ENCODE peak calls at places on chromosome 15, in five cellular contexts. One of them, this sample, is unnamed.

GRCh38 chr15:92617197-92618037 is 38.2 kb downstream of the FAM174B start:
- DNase-seq in WTC11: no peak
- DNase-seq in HFF-Myc: peak; percentile 32
- DNase-seq in choroid plexus epithelial cell: peak; percentile 94
- DNase-seq in tibial artery: peak; percentile 63
- DNase-seq in this sample: peak; percentile 35

GRCh38 chr15:101617390-101617965 is 34.7 kb downstream of the TM2D3 start:
- DNase-seq in WTC11: no peak
- DNase-seq in HFF-Myc: no peak
- DNase-seq in choroid plexus epithelial cell: peak; percentile 37
- DNase-seq in tibial artery: no peak
- DNase-seq in this sample: no peak

GRCh38 chr15:49865925-49866757 is 245.3 kb downstream of the DTWD1 start:
- DNase-seq in WTC11: no peak
- DNase-seq in HFF-Myc: peak; percentile 79
- DNase-seq in choroid plexus epithelial cell: no peak
- DNase-seq in tibial artery: no peak
- DNase-seq in this sample: peak; percentile 44

GRCh38 chr15:99174567-99174966 is 69.7 kb downstream of the SYNM start:
- DNase-seq in WTC11: no peak
- DNase-seq in HFF-Myc: no peak
- DNase-seq in choroid plexus epithelial cell: no peak
- DNase-seq in tibial artery: no peak
- DNase-seq in this sample: no peak

GRCh38 chr15:44188810-44189209 is 6.3 kb downstream of the FRMD5 start:
- DNase-seq in WTC11: no peak
- DNase-seq in HFF-Myc: no peak
- DNase-seq in choroid plexus epithelial cell: no peak
- DNase-seq in tibial artery: no peak
- DNase-seq in this sample: no peak

GRCh38 chr15:95944193-95944592 is 386.3 kb upstream of the NR2F2 start:
- DNase-seq in WTC11: no peak
- DNase-seq in HFF-Myc: no peak
- DNase-seq in choroid plexus epithelial cell: no peak
- DNase-seq in tibial artery: no peak
- DNase-seq in this sample: no peak

GRCh38 chr15:42744200-42744599 is 7.3 kb upstream of the CDAN1 start:
- DNase-seq in WTC11: no peak
- DNase-seq in HFF-Myc: no peak
- DNase-seq in choroid plexus epithelial cell: no peak
- DNase-seq in tibial artery: no peak
- DNase-seq in this sample: no peak

GRCh38 chr15:101100593-101101442 is 151.0 kb downstream of the CHSY1 start:
- DNase-seq in WTC11: no peak
- DNase-seq in HFF-Myc: no peak
- DNase-seq in choroid plexus epithelial cell: no peak
- DNase-seq in tibial artery: no peak
- DNase-seq in this sample: no peak

GRCh38 chr15:58549013-58549779 is 117.4 kb downstream of the LIPC start:
- DNase-seq in WTC11: no peak
- DNase-seq in HFF-Myc: no peak
- DNase-seq in choroid plexus epithelial cell: no peak
- DNase-seq in tibial artery: no peak
- DNase-seq in this sample: peak; percentile 22

GRCh38 chr15:35567392-35567791 is 21.4 kb upstream of the DPH6 start:
- DNase-seq in WTC11: no peak
- DNase-seq in HFF-Myc: no peak
- DNase-seq in choroid plexus epithelial cell: no peak
- DNase-seq in tibial artery: no peak
- DNase-seq in this sample: no peak

GRCh38 chr15:56095406-56095805 is 102.0 kb upstream of the NEDD4 start:
- DNase-seq in WTC11: no peak
- DNase-seq in HFF-Myc: no peak
- DNase-seq in choroid plexus epithelial cell: no peak
- DNase-seq in tibial artery: no peak
- DNase-seq in this sample: no peak

GRCh38 chr15:65632780-65633384 is 11.1 kb downstream of the SLC24A1 start:
- DNase-seq in WTC11: no peak
- DNase-seq in HFF-Myc: no peak
- DNase-seq in choroid plexus epithelial cell: no peak
- DNase-seq in tibial artery: no peak
- DNase-seq in this sample: no peak

GRCh38 chr15:90645873-90646605 is 71.1 kb upstream of the BLM start:
- DNase-seq in WTC11: no peak
- DNase-seq in HFF-Myc: no peak
- DNase-seq in choroid plexus epithelial cell: no peak
- DNase-seq in tibial artery: peak; percentile 67
- DNase-seq in this sample: no peak

GRCh38 chr15:64356443-64357040 is 569 bp upstream of the CSNK1G1 start:
- DNase-seq in WTC11: no peak
- DNase-seq in HFF-Myc: peak; percentile 70
- DNase-seq in choroid plexus epithelial cell: peak; percentile 94
- DNase-seq in tibial artery: no peak
- DNase-seq in this sample: peak; percentile 86

GRCh38 chr15:39801641-39802309 is 19.1 kb upstream of the FSIP1 start:
- DNase-seq in WTC11: peak; percentile 49
- DNase-seq in HFF-Myc: no peak
- DNase-seq in choroid plexus epithelial cell: peak; percentile 42
- DNase-seq in tibial artery: no peak
- DNase-seq in this sample: no peak

GRCh38 chr15:76401285-76401684 is 64.7 kb downstream of the ISL2 start:
- DNase-seq in WTC11: no peak
- DNase-seq in HFF-Myc: peak; percentile 2
- DNase-seq in choroid plexus epithelial cell: peak; percentile 72
- DNase-seq in tibial artery: no peak
- DNase-seq in this sample: peak; percentile 38

GRCh38 chr15:35751421-35752133 is 205.6 kb upstream of the DPH6 start:
- DNase-seq in WTC11: peak; percentile 80
- DNase-seq in HFF-Myc: no peak
- DNase-seq in choroid plexus epithelial cell: peak; percentile 89
- DNase-seq in tibial artery: peak; percentile 78
- DNase-seq in this sample: peak; percentile 45

GRCh38 chr15:29550834-29551465 is 271.3 kb downstream of the TJP1 start:
- DNase-seq in WTC11: no peak
- DNase-seq in HFF-Myc: no peak
- DNase-seq in choroid plexus epithelial cell: peak; percentile 31
- DNase-seq in tibial artery: no peak
- DNase-seq in this sample: no peak

GRCh38 chr15:27541581-27541980 is 557.5 kb downstream of the OCA2 start:
- DNase-seq in WTC11: no peak
- DNase-seq in HFF-Myc: no peak
- DNase-seq in choroid plexus epithelial cell: no peak
- DNase-seq in tibial artery: no peak
- DNase-seq in this sample: no peak

GRCh38 chr15:89665449-89666146 is 10.3 kb upstream of the KIF7 start:
- DNase-seq in WTC11: peak; percentile 56
- DNase-seq in HFF-Myc: no peak
- DNase-seq in choroid plexus epithelial cell: peak; percentile 52
- DNase-seq in tibial artery: peak; percentile 80
- DNase-seq in this sample: peak; percentile 18

GRCh38 chr15:101358895-101359294 is 63.8 kb upstream of the SNRPA1 start:
- DNase-seq in WTC11: no peak
- DNase-seq in HFF-Myc: no peak
- DNase-seq in choroid plexus epithelial cell: peak; percentile 6
- DNase-seq in tibial artery: peak; percentile 38
- DNase-seq in this sample: peak; percentile 2

GRCh38 chr15:70892912-70893560 is 410 bp downstream of the LRRC49 start:
- DNase-seq in WTC11: no peak
- DNase-seq in HFF-Myc: peak; percentile 41
- DNase-seq in choroid plexus epithelial cell: peak; percentile 85
- DNase-seq in tibial artery: no peak
- DNase-seq in this sample: peak; percentile 67

GRCh38 chr15:52101542-52102340 is 10.8 kb downstream of the BCL2L10 start:
- DNase-seq in WTC11: no peak
- DNase-seq in HFF-Myc: no peak
- DNase-seq in choroid plexus epithelial cell: no peak
- DNase-seq in tibial artery: no peak
- DNase-seq in this sample: no peak

DNA sequence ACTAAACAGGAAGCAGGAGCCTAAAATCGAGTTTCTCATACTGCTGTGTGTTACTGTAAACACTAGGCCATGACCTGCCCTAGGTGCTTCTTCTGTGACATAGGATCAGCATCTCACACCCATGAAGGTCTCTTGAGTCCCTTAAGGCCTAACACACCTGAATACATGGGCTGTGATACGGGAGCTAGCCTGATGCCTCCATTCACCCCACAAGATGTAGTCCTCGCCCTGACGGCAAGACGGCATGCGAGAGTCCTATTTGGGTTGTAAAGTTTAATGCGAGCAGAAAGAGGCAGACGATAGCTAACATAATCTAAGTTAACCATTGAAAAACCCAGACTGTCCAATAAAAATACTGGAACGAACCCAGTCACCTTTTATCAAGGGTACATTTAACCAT is 241.1 kb upstream of the ICE2 start:
- DNase-seq in WTC11: no peak
- DNase-seq in HFF-Myc: no peak
- DNase-seq in choroid plexus epithelial cell: no peak
- DNase-seq in tibial artery: no peak
- DNase-seq in this sample: no peak
- TF ChIP-seq CTCF in WTC11: no peak
- TF ChIP-seq CTCF in HFF-Myc: no peak
- TF ChIP-seq CTCF in choroid plexus epithelial cell: no peak
- TF ChIP-seq CTCF in tibial artery: no peak
- TF ChIP-seq CTCF in this sample: no peak

GRCh38 chr15:82750831-82751181 is 41.1 kb upstream of the AP3B2 start:
- DNase-seq in WTC11: no peak
- DNase-seq in HFF-Myc: no peak
- DNase-seq in choroid plexus epithelial cell: peak; percentile 32
- DNase-seq in tibial artery: no peak
- DNase-seq in this sample: peak; percentile 6
- TF ChIP-seq CTCF in WTC11: no peak
- TF ChIP-seq CTCF in HFF-Myc: no peak
- TF ChIP-seq CTCF in choroid plexus epithelial cell: no peak
- TF ChIP-seq CTCF in tibial artery: no peak
- TF ChIP-seq CTCF in this sample: no peak

GRCh38 chr15:69474291-69474690 is 21.7 kb downstream of the RPLP1 start:
- DNase-seq in WTC11: no peak
- DNase-seq in HFF-Myc: no peak
- DNase-seq in choroid plexus epithelial cell: peak; percentile 19
- DNase-seq in tibial artery: no peak
- DNase-seq in this sample: peak; percentile 69
- TF ChIP-seq CTCF in WTC11: no peak
- TF ChIP-seq CTCF in HFF-Myc: no peak
- TF ChIP-seq CTCF in choroid plexus epithelial cell: no peak
- TF ChIP-seq CTCF in tibial artery: no peak
- TF ChIP-seq CTCF in this sample: no peak

GRCh38 chr15:67000896-67001295 is 64.5 kb upstream of the SMAD3 start:
- DNase-seq in WTC11: no peak
- DNase-seq in HFF-Myc: no peak
- DNase-seq in choroid plexus epithelial cell: no peak
- DNase-seq in tibial artery: no peak
- DNase-seq in this sample: no peak
- TF ChIP-seq CTCF in WTC11: no peak
- TF ChIP-seq CTCF in HFF-Myc: no peak
- TF ChIP-seq CTCF in choroid plexus epithelial cell: no peak
- TF ChIP-seq CTCF in tibial artery: no peak
- TF ChIP-seq CTCF in this sample: no peak

DNA sequence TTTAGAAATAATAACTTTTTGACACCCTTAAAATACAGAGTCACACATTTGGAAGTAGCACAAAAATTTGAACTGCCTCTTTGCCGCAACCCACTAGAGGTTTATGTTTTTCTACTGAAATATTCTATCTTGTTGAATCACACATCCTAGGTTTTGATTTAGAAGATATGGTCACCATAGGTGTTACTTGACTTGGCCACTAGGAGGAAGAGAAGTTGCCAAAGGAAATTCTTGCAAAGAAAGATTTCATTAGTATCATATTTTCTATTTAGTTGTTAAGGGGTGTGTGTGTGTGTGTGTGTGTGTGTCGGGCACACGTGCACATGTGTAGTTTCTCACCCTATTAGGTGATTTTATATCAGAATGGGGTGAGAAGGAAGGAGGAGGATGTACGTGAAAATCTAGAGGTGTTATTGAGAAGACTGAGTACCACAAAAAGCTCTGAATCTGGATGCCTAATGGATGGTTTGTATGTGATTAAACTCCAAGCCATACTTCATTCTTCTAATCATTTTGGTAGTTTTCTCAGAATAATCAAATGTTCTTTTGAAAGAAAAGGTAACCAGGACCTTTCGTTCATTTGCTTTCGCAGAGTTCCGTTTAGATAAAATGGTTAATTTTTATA is 31.5 kb downstream of the ZFAND6 start:
- DNase-seq in WTC11: no peak
- DNase-seq in HFF-Myc: no peak
- DNase-seq in choroid plexus epithelial cell: peak; percentile 30
- DNase-seq in tibial artery: no peak
- DNase-seq in this sample: no peak
- TF ChIP-seq CTCF in WTC11: no peak
- TF ChIP-seq CTCF in HFF-Myc: peak; percentile 27
- TF ChIP-seq CTCF in choroid plexus epithelial cell: peak; percentile 58
- TF ChIP-seq CTCF in tibial artery: peak; percentile 7
- TF ChIP-seq CTCF in this sample: peak; percentile 74

GRCh38 chr15:78621810-78622402 is 1.1 kb upstream of the CHRNA3 start:
- DNase-seq in WTC11: no peak
- DNase-seq in HFF-Myc: no peak
- DNase-seq in choroid plexus epithelial cell: no peak
- DNase-seq in tibial artery: peak; percentile 29
- DNase-seq in this sample: no peak
- TF ChIP-seq CTCF in WTC11: no peak
- TF ChIP-seq CTCF in HFF-Myc: no peak
- TF ChIP-seq CTCF in choroid plexus epithelial cell: no peak
- TF ChIP-seq CTCF in tibial artery: no peak
- TF ChIP-seq CTCF in this sample: no peak